ENCODE peak calls at places on chromosome 13, in six cellular contexts. One of them, this sample, is unnamed.

GRCh38 chr13:44109986-44110640 is 230.4 kb downstream of the LACC1 start:
- DNase-seq in nucleus accumbens: no peak
- DNase-seq in tibial nerve: no peak
- DNase-seq in CD14-positive monocyte: no peak
- DNase-seq in T-helper 17 cell: no peak
- DNase-seq in anterior cingulate cortex: no peak
- DNase-seq in this sample: no peak

GRCh38 chr13:93244918-93245280 is 18.3 kb downstream of the GPC6 start:
- DNase-seq in nucleus accumbens: no peak
- DNase-seq in tibial nerve: no peak
- DNase-seq in CD14-positive monocyte: no peak
- DNase-seq in T-helper 17 cell: no peak
- DNase-seq in anterior cingulate cortex: no peak
- DNase-seq in this sample: no peak

GRCh38 chr13:93535256-93535655 is 308.6 kb downstream of the GPC6 start:
- DNase-seq in nucleus accumbens: no peak
- DNase-seq in tibial nerve: no peak
- DNase-seq in CD14-positive monocyte: no peak
- DNase-seq in T-helper 17 cell: no peak
- DNase-seq in anterior cingulate cortex: no peak
- DNase-seq in this sample: no peak

GRCh38 chr13:44049546-44049945 is 169.8 kb downstream of the LACC1 start:
- DNase-seq in nucleus accumbens: no peak
- DNase-seq in tibial nerve: no peak
- DNase-seq in CD14-positive monocyte: no peak
- DNase-seq in T-helper 17 cell: no peak
- DNase-seq in anterior cingulate cortex: no peak
- DNase-seq in this sample: no peak

GRCh38 chr13:44816701-44817684 is 172.3 kb downstream of the NUFIP1 start:
- DNase-seq in nucleus accumbens: no peak
- DNase-seq in tibial nerve: no peak
- DNase-seq in CD14-positive monocyte: no peak
- DNase-seq in T-helper 17 cell: no peak
- DNase-seq in anterior cingulate cortex: no peak
- DNase-seq in this sample: no peak

GRCh38 chr13:50797081-50797480 is 46.4 kb downstream of the DLEU7 start:
- DNase-seq in nucleus accumbens: no peak
- DNase-seq in tibial nerve: no peak
- DNase-seq in CD14-positive monocyte: no peak
- DNase-seq in T-helper 17 cell: no peak
- DNase-seq in anterior cingulate cortex: no peak
- DNase-seq in this sample: peak

GRCh38 chr13:22931576-22931975 is 249.2 kb upstream of the SGCG start:
- DNase-seq in nucleus accumbens: peak
- DNase-seq in tibial nerve: no peak
- DNase-seq in CD14-positive monocyte: no peak
- DNase-seq in T-helper 17 cell: no peak
- DNase-seq in anterior cingulate cortex: no peak
- DNase-seq in this sample: no peak

GRCh38 chr13:66933527-66933926 is 296.6 kb downstream of the PCDH9 start:
- DNase-seq in nucleus accumbens: no peak
- DNase-seq in tibial nerve: no peak
- DNase-seq in CD14-positive monocyte: no peak
- DNase-seq in T-helper 17 cell: no peak
- DNase-seq in anterior cingulate cortex: no peak
- DNase-seq in this sample: no peak

GRCh38 chr13:27393101-27393500 is 31.3 kb upstream of the GTF3A start:
- DNase-seq in nucleus accumbens: no peak
- DNase-seq in tibial nerve: no peak
- DNase-seq in CD14-positive monocyte: no peak
- DNase-seq in T-helper 17 cell: no peak
- DNase-seq in anterior cingulate cortex: no peak
- DNase-seq in this sample: no peak

GRCh38 chr13:89869312-89869711 is 1478.2 kb upstream of the MIR17HG start:
- DNase-seq in nucleus accumbens: no peak
- DNase-seq in tibial nerve: no peak
- DNase-seq in CD14-positive monocyte: no peak
- DNase-seq in T-helper 17 cell: no peak
- DNase-seq in anterior cingulate cortex: no peak
- DNase-seq in this sample: no peak

GRCh38 chr13:76293346-76293745 is 592.9 kb downstream of the KCTD12 start:
- DNase-seq in nucleus accumbens: no peak
- DNase-seq in tibial nerve: no peak
- DNase-seq in CD14-positive monocyte: no peak
- DNase-seq in T-helper 17 cell: no peak
- DNase-seq in anterior cingulate cortex: no peak
- DNase-seq in this sample: no peak

GRCh38 chr13:99353836-99354235 is 46.6 kb upstream of the GPR183 start:
- DNase-seq in nucleus accumbens: no peak
- DNase-seq in tibial nerve: no peak
- DNase-seq in CD14-positive monocyte: no peak
- DNase-seq in T-helper 17 cell: no peak
- DNase-seq in anterior cingulate cortex: no peak
- DNase-seq in this sample: no peak

GRCh38 chr13:101382701-101383100 is 33.6 kb downstream of the NALCN start:
- DNase-seq in nucleus accumbens: no peak
- DNase-seq in tibial nerve: no peak
- DNase-seq in CD14-positive monocyte: no peak
- DNase-seq in T-helper 17 cell: no peak
- DNase-seq in anterior cingulate cortex: no peak
- DNase-seq in this sample: no peak

GRCh38 chr13:64723735-64724134 is 2506.4 kb downstream of the PCDH9 start:
- DNase-seq in nucleus accumbens: no peak
- DNase-seq in tibial nerve: no peak
- DNase-seq in CD14-positive monocyte: no peak
- DNase-seq in T-helper 17 cell: no peak
- DNase-seq in anterior cingulate cortex: no peak
- DNase-seq in this sample: no peak

This sample was measured in caudate nucleus.